ENCODE peak calls at places on chromosomes 11 and 22, in seven cellular contexts. One of them, this sample, is unnamed.

GRCh38 chr11:95084509-95084908 is 5.1 kb upstream of the ENDOD1 start:
- DNase-seq in B cell: no peak
- DNase-seq in right lobe of liver: no peak
- DNase-seq in AG04450: no peak
- DNase-seq in omental fat pad: no peak
- DNase-seq in HFFc6: no peak
- DNase-seq in fibroblast of mammary gland: peak; percentile 76
- DNase-seq in this sample: no peak

GRCh38 chr11:75197512-75198277 is 42.9 kb upstream of the TPBGL start:
- DNase-seq in HFFc6: no peak
- DNase-seq in B cell: no peak
- DNase-seq in AG04450: no peak
- DNase-seq in right lobe of liver: peak; percentile 40
- DNase-seq in fibroblast of mammary gland: no peak
- DNase-seq in omental fat pad: no peak
- DNase-seq in this sample: no peak

GRCh38 chr11:7143908-7144307 is 55.1 kb downstream of the RBMXL2 start:
- DNase-seq in HFFc6: peak; percentile 1
- DNase-seq in AG04450: no peak
- DNase-seq in B cell: no peak
- DNase-seq in fibroblast of mammary gland: peak; percentile 22
- DNase-seq in omental fat pad: no peak
- DNase-seq in right lobe of liver: no peak
- DNase-seq in this sample: no peak

GRCh38 chr22:19525116-19525660 is 978 bp upstream of the CLDN5 start:
- DNase-seq in omental fat pad: no peak
- DNase-seq in right lobe of liver: peak; percentile 53
- DNase-seq in fibroblast of mammary gland: no peak
- DNase-seq in B cell: peak; percentile 27
- DNase-seq in HFFc6: no peak
- DNase-seq in AG04450: no peak
- DNase-seq in this sample: no peak

GRCh38 chr11:114478768-114479167 is 39.5 kb downstream of the REXO2 start:
- DNase-seq in B cell: no peak
- DNase-seq in right lobe of liver: no peak
- DNase-seq in omental fat pad: no peak
- DNase-seq in fibroblast of mammary gland: peak; percentile 53
- DNase-seq in HFFc6: no peak
- DNase-seq in AG04450: no peak
- DNase-seq in this sample: no peak

GRCh38 chr11:763073-763463 is 14.2 kb downstream of the GATD1 start:
- DNase-seq in fibroblast of mammary gland: no peak
- DNase-seq in AG04450: no peak
- DNase-seq in HFFc6: no peak
- DNase-seq in omental fat pad: no peak
- DNase-seq in right lobe of liver: no peak
- DNase-seq in B cell: no peak
- DNase-seq in this sample: no peak

GRCh38 chr22:29031236-29031982 is 30.2 kb downstream of the C22orf31 start:
- DNase-seq in AG04450: peak; percentile 79
- DNase-seq in right lobe of liver: peak; percentile 63
- DNase-seq in B cell: no peak
- DNase-seq in HFFc6: peak; percentile 96
- DNase-seq in fibroblast of mammary gland: peak; percentile 99
- DNase-seq in omental fat pad: peak; percentile 31
- DNase-seq in this sample: peak; percentile 89

GRCh38 chr22:44449061-44449682 is 48.9 kb downstream of the RTL6 start:
- DNase-seq in AG04450: peak; percentile 85
- DNase-seq in omental fat pad: no peak
- DNase-seq in HFFc6: peak; percentile 96
- DNase-seq in B cell: no peak
- DNase-seq in right lobe of liver: no peak
- DNase-seq in fibroblast of mammary gland: peak; percentile 94
- DNase-seq in this sample: peak; percentile 55

GRCh38 chr11:22192289-22192641 is 620 bp upstream of the ANO5 start:
- DNase-seq in omental fat pad: no peak
- DNase-seq in HFFc6: no peak
- DNase-seq in right lobe of liver: peak; percentile 51
- DNase-seq in B cell: no peak
- DNase-seq in fibroblast of mammary gland: no peak
- DNase-seq in AG04450: no peak
- DNase-seq in this sample: no peak

GRCh38 chr22:49140921-49141680 is 686.6 kb downstream of the BRD1 start:
- DNase-seq in AG04450: no peak
- DNase-seq in omental fat pad: no peak
- DNase-seq in B cell: no peak
- DNase-seq in right lobe of liver: no peak
- DNase-seq in fibroblast of mammary gland: no peak
- DNase-seq in HFFc6: no peak
- DNase-seq in this sample: no peak

GRCh38 chr11:71448257-71449161 is at the start of gene DHCR7:
- DNase-seq in right lobe of liver: peak; percentile 98
- DNase-seq in B cell: peak; percentile 99
- DNase-seq in HFFc6: peak; percentile 91
- DNase-seq in omental fat pad: peak; percentile 81
- DNase-seq in AG04450: peak; percentile 78
- DNase-seq in fibroblast of mammary gland: peak; percentile 93
- DNase-seq in this sample: peak; percentile 69

GRCh38 chr11:19628018-19628417 is 84.6 kb upstream of the NAV2 start:
- DNase-seq in AG04450: no peak
- DNase-seq in right lobe of liver: peak; percentile 46
- DNase-seq in fibroblast of mammary gland: peak; percentile 96
- DNase-seq in omental fat pad: no peak
- DNase-seq in B cell: no peak
- DNase-seq in HFFc6: peak; percentile 93
- DNase-seq in this sample: no peak

GRCh38 chr11:128775513-128775912 is 81.6 kb downstream of the FLI1 start:
- DNase-seq in omental fat pad: no peak
- DNase-seq in B cell: no peak
- DNase-seq in HFFc6: no peak
- DNase-seq in right lobe of liver: no peak
- DNase-seq in fibroblast of mammary gland: no peak
- DNase-seq in AG04450: no peak
- DNase-seq in this sample: no peak

GRCh38 chr11:128777369-128778011 is 83.6 kb downstream of the FLI1 start:
- DNase-seq in fibroblast of mammary gland: no peak
- DNase-seq in AG04450: no peak
- DNase-seq in right lobe of liver: no peak
- DNase-seq in B cell: no peak
- DNase-seq in omental fat pad: no peak
- DNase-seq in HFFc6: no peak
- DNase-seq in this sample: no peak

GRCh38 chr11:128774593-128774992 is 80.7 kb downstream of the FLI1 start:
- DNase-seq in AG04450: no peak
- DNase-seq in right lobe of liver: no peak
- DNase-seq in fibroblast of mammary gland: no peak
- DNase-seq in B cell: no peak
- DNase-seq in omental fat pad: no peak
- DNase-seq in HFFc6: no peak
- DNase-seq in this sample: no peak

GRCh38 chr11:128776088-128776433 is 82.2 kb downstream of the FLI1 start:
- DNase-seq in HFFc6: no peak
- DNase-seq in B cell: no peak
- DNase-seq in fibroblast of mammary gland: no peak
- DNase-seq in AG04450: no peak
- DNase-seq in right lobe of liver: no peak
- DNase-seq in omental fat pad: no peak
- DNase-seq in this sample: no peak

DNA sequence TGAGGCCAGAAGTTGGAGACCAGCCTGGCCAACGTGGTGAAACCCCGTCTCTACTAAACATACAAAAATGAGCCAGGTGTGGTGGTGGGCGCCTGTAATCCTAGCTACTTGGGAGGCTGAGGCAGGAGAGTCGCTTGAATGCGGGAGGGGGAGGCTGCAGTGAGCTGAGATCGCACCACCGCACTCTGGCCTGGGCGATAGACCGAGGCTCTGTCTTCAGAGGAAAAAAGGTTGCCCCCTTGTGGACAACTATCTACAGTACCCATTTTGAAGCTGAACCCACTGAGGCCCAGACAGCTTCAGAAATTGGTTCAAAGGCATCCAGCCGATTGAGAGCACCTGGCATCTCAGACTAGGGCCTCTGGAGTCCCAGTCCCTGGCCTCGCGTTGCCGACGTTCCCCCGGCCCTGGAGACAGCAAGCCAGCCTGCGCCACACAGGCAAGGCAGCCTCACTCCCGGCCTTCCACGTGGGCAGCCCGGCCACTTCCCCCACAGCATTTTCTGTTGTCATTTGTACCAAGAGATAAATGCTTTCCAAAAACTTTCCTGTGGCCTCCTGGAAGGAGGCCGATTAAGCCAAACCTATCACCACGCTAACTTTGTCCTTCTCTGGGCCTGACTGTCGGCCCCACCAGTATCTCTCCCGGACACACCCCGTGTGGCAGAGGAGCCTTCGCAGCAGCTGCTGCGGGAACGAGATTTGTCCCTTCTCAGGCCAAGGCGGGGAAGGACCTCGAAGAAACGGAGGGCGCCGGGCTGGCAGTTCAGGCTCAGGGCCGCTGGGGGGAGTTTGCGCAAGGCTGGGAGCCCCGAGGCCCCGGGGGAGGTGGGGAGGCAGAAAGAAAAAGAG is 82.8 kb downstream of the FLI1 start:
- DNase-seq in fibroblast of mammary gland: peak; percentile 34
- DNase-seq in AG04450: no peak
- DNase-seq in omental fat pad: no peak
- DNase-seq in B cell: peak; percentile 50
- DNase-seq in HFFc6: no peak
- DNase-seq in right lobe of liver: no peak
- DNase-seq in this sample: no peak
- TF ChIP-seq CTCF in fibroblast of mammary gland: peak; percentile 50
- TF ChIP-seq CTCF in AG04450: peak; percentile 67
- TF ChIP-seq CTCF in omental fat pad: no peak
- TF ChIP-seq CTCF in B cell: peak; percentile 60
- TF ChIP-seq CTCF in HFFc6: peak; percentile 71
- TF ChIP-seq CTCF in right lobe of liver: peak; percentile 41
- TF ChIP-seq CTCF in this sample: peak; percentile 38

DNA sequence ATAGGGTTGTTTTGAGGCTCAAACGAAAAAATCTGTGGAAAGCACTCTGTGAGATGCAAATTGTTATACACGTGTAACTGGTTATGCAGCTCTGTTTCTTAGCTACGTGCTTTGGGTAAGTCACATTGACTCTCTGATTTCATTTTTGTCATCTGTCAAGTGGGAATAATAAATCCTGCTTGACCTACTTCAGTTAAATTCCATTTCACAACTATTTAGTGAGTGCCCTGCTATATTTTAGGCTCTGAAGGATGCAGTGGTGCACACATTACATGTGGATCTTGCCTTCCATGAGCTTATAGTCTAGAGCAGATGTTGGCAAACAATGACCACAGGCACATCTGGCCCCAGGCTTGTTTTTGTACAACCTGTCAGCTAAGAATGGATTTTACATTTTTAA is 133.6 kb upstream of the PLET1 start:
- DNase-seq in AG04450: no peak
- DNase-seq in fibroblast of mammary gland: no peak
- DNase-seq in HFFc6: no peak
- DNase-seq in B cell: no peak
- DNase-seq in omental fat pad: no peak
- DNase-seq in right lobe of liver: no peak
- DNase-seq in this sample: no peak
- TF ChIP-seq CTCF in AG04450: no peak
- TF ChIP-seq CTCF in fibroblast of mammary gland: no peak
- TF ChIP-seq CTCF in HFFc6: no peak
- TF ChIP-seq CTCF in B cell: no peak
- TF ChIP-seq CTCF in omental fat pad: no peak
- TF ChIP-seq CTCF in right lobe of liver: no peak
- TF ChIP-seq CTCF in this sample: no peak

GRCh38 chr11:46119352-46120216 is 1.7 kb downstream of the PHF21A start:
- DNase-seq in fibroblast of mammary gland: peak; percentile 71
- DNase-seq in HFFc6: peak; percentile 70
- DNase-seq in B cell: peak; percentile 80
- DNase-seq in AG04450: no peak
- DNase-seq in right lobe of liver: peak; percentile 53
- DNase-seq in omental fat pad: no peak
- DNase-seq in this sample: no peak

GRCh38 chr11:46116007-46116711 is 5.1 kb downstream of the PHF21A start:
- DNase-seq in AG04450: no peak
- DNase-seq in right lobe of liver: no peak
- DNase-seq in fibroblast of mammary gland: no peak
- DNase-seq in B cell: no peak
- DNase-seq in HFFc6: no peak
- DNase-seq in omental fat pad: no peak
- DNase-seq in this sample: no peak

GRCh38 chr11:46119053-46119351 is 2.3 kb downstream of the PHF21A start:
- DNase-seq in AG04450: no peak
- DNase-seq in B cell: no peak
- DNase-seq in HFFc6: peak; percentile 12
- DNase-seq in right lobe of liver: no peak
- DNase-seq in fibroblast of mammary gland: no peak
- DNase-seq in omental fat pad: no peak
- DNase-seq in this sample: no peak

GRCh38 chr11:46120361-46120710 is 918 bp downstream of the PHF21A start:
- DNase-seq in AG04450: no peak
- DNase-seq in HFFc6: no peak
- DNase-seq in fibroblast of mammary gland: no peak
- DNase-seq in right lobe of liver: peak; percentile 54
- DNase-seq in omental fat pad: no peak
- DNase-seq in B cell: peak; percentile 51
- DNase-seq in this sample: no peak

GRCh38 chr11:46117842-46118241 is 3.4 kb downstream of the PHF21A start:
- DNase-seq in B cell: no peak
- DNase-seq in AG04450: no peak
- DNase-seq in right lobe of liver: no peak
- DNase-seq in omental fat pad: no peak
- DNase-seq in HFFc6: peak; percentile 13
- DNase-seq in fibroblast of mammary gland: no peak
- DNase-seq in this sample: no peak
- TF ChIP-seq CTCF in B cell: peak; percentile 34
- TF ChIP-seq CTCF in AG04450: peak; percentile 40
- TF ChIP-seq CTCF in right lobe of liver: no peak
- TF ChIP-seq CTCF in omental fat pad: no peak
- TF ChIP-seq CTCF in HFFc6: peak; percentile 65
- TF ChIP-seq CTCF in fibroblast of mammary gland: peak; percentile 46
- TF ChIP-seq CTCF in this sample: peak; percentile 27

GRCh38 chr11:119480375-119481020 is 57.5 kb upstream of the THY1 start:
- DNase-seq in omental fat pad: peak; percentile 18
- DNase-seq in B cell: no peak
- DNase-seq in HFFc6: no peak
- DNase-seq in fibroblast of mammary gland: no peak
- DNase-seq in AG04450: no peak
- DNase-seq in right lobe of liver: peak; percentile 34
- DNase-seq in this sample: no peak

GRCh38 chr11:119481667-119482400 is 58.9 kb upstream of the THY1 start:
- DNase-seq in B cell: no peak
- DNase-seq in right lobe of liver: peak; percentile 51
- DNase-seq in HFFc6: no peak
- DNase-seq in omental fat pad: peak; percentile 19
- DNase-seq in fibroblast of mammary gland: no peak
- DNase-seq in AG04450: no peak
- DNase-seq in this sample: no peak

GRCh38 chr11:119478711-119479285 is 55.8 kb upstream of the THY1 start:
- DNase-seq in omental fat pad: peak; percentile 18
- DNase-seq in B cell: no peak
- DNase-seq in fibroblast of mammary gland: no peak
- DNase-seq in AG04450: no peak
- DNase-seq in right lobe of liver: peak; percentile 12
- DNase-seq in HFFc6: no peak
- DNase-seq in this sample: no peak

GRCh38 chr11:119481021-119481666 is 58.2 kb upstream of the THY1 start:
- DNase-seq in B cell: peak; percentile 81
- DNase-seq in right lobe of liver: peak; percentile 82
- DNase-seq in HFFc6: peak; percentile 76
- DNase-seq in AG04450: peak; percentile 65
- DNase-seq in fibroblast of mammary gland: peak; percentile 99
- DNase-seq in omental fat pad: peak; percentile 91
- DNase-seq in this sample: peak; percentile 48

GRCh38 chr11:119479685-119480275 is 56.8 kb upstream of the THY1 start:
- DNase-seq in fibroblast of mammary gland: peak; percentile 42
- DNase-seq in omental fat pad: peak; percentile 8
- DNase-seq in B cell: no peak
- DNase-seq in HFFc6: peak; percentile 76
- DNase-seq in AG04450: no peak
- DNase-seq in right lobe of liver: no peak
- DNase-seq in this sample: no peak
- TF ChIP-seq CTCF in fibroblast of mammary gland: peak; percentile 53
- TF ChIP-seq CTCF in omental fat pad: no peak
- TF ChIP-seq CTCF in B cell: peak; percentile 26
- TF ChIP-seq CTCF in HFFc6: peak; percentile 86
- TF ChIP-seq CTCF in AG04450: peak; percentile 86
- TF ChIP-seq CTCF in right lobe of liver: no peak
- TF ChIP-seq CTCF in this sample: peak; percentile 78

This sample was measured in HFF-Myc.